ENCODE peak calls at places on chromosomes 1 and 21, in five cellular contexts. E is progenitor cell of endocrine pancreas, K is NCI-H1105 treated with DMSO at 0.1 percent for 48 hours, C is left ventricle myocardium inferior, S is nephron progenitor cell. Y is an unnamed sample.

GRCh38 chr1:19599810-19600209 is 44.3 kb upstream of the NBL1 start:
- DNase-seq in E (no peak), K (no peak), C (no peak), S (no peak), Y (no peak)

GRCh38 chr1:59699227-59699847 is 115.4 kb upstream of the HOOK1 start:
- DNase-seq in E (no peak), K (peak; percentile 56), C (no peak), S (peak; percentile 25), Y (no peak)

GRCh38 chr1:203340112-203340804 is 10.7 kb downstream of the FMOD start:
- DNase-seq in E (peak; percentile 60), K (peak; percentile 91), C (peak; percentile 52), S (peak; percentile 68), Y (peak; percentile 62)

GRCh38 chr1:102191723-102192122 is 195.0 kb upstream of the OLFM3 start:
- DNase-seq in E (no peak), K (peak; percentile 83), C (no peak), S (peak; percentile 26), Y (no peak)

GRCh38 chr21:25370311-25370744 is 237.0 kb downstream of the MRPL39 start:
- DNase-seq in E (no peak), K (no peak), C (no peak), S (no peak), Y (no peak)

GRCh38 chr1:211897011-211897410 is 66.4 kb upstream of the LPGAT1 start:
- DNase-seq in E (no peak), K (no peak), C (no peak), S (no peak), Y (no peak)

GRCh38 chr21:40158356-40158755 is 291.1 kb downstream of the PCP4 start:
- DNase-seq in E (no peak), K (no peak), C (no peak), S (no peak), Y (no peak)

GRCh38 chr1:213925783-213926182 is 62.0 kb upstream of the PROX1 start:
- DNase-seq in E (no peak), K (no peak), C (no peak), S (no peak), Y (no peak)

GRCh38 chr1:211633523-211633843 is 41.9 kb downstream of the NEK2 start:
- DNase-seq in E (no peak), K (no peak), C (no peak), S (no peak), Y (no peak)

GRCh38 chr21:15682182-15682895 is 47.4 kb upstream of the USP25 start:
- DNase-seq in E (no peak), K (no peak), C (no peak), S (no peak), Y (no peak)

GRCh38 chr1:5877683-5878530 is 114.3 kb downstream of the NPHP4 start:
- DNase-seq in E (no peak), K (no peak), C (no peak), S (no peak), Y (no peak)

GRCh38 chr1:240338837-240339236 is 247.2 kb downstream of the FMN2 start:
- DNase-seq in E (no peak), K (no peak), C (no peak), S (no peak), Y (no peak)

GRCh38 chr1:5768014-5768413 is 224.2 kb downstream of the NPHP4 start:
- DNase-seq in E (no peak), K (peak; percentile 52), C (no peak), S (no peak), Y (peak; percentile 28)

Y was measured in right cardiac atrium.